ENCODE peak calls at places on chromosomes 4 and X, in four cellular contexts. One of them, this sample, is unnamed.

GRCh38 chr4:18051281-18051680 is 29.7 kb upstream of the LCORL start:
- DNase-seq in progenitor cell of endocrine pancreas: no peak
- DNase-seq in WTC11: no peak
- DNase-seq in H9: no peak
- DNase-seq in this sample: no peak

GRCh38 chr4:139745111-139745639 is 79.6 kb downstream of the MGST2 start:
- DNase-seq in progenitor cell of endocrine pancreas: no peak
- DNase-seq in WTC11: no peak
- DNase-seq in H9: no peak
- DNase-seq in this sample: no peak

GRCh38 chr4:99540287-99540939 is 23.4 kb downstream of the TRMT10A start:
- DNase-seq in progenitor cell of endocrine pancreas: no peak
- DNase-seq in WTC11: no peak
- DNase-seq in H9: no peak
- DNase-seq in this sample: no peak

GRCh38 chr4:57612279-57612678 is 502.1 kb upstream of the IGFBP7 start:
- DNase-seq in progenitor cell of endocrine pancreas: no peak
- DNase-seq in WTC11: no peak
- DNase-seq in H9: no peak
- DNase-seq in this sample: no peak

GRCh38 chr4:176036585-176037205 is 28.9 kb upstream of the WDR17 start:
- DNase-seq in progenitor cell of endocrine pancreas: no peak
- DNase-seq in WTC11: no peak
- DNase-seq in H9: no peak
- DNase-seq in this sample: no peak

GRCh38 chr4:15778191-15778741 is at the start of gene CD38:
- DNase-seq in progenitor cell of endocrine pancreas: no peak
- DNase-seq in WTC11: peak; percentile 35
- DNase-seq in H9: peak; percentile 60
- DNase-seq in this sample: no peak

GRCh38 chrX:19624754-19625153 is 109.4 kb upstream of the MAP3K15 start:
- DNase-seq in progenitor cell of endocrine pancreas: no peak
- DNase-seq in WTC11: no peak
- DNase-seq in H9: no peak
- DNase-seq in this sample: no peak

GRCh38 chrX:2693123-2693438 is 2.0 kb downstream of the CD99 start:
- DNase-seq in progenitor cell of endocrine pancreas: no peak
- DNase-seq in WTC11: no peak
- DNase-seq in H9: no peak
- DNase-seq in this sample: no peak

GRCh38 chr4:3331511-3332394 is 38.9 kb downstream of the RGS12 start:
- DNase-seq in progenitor cell of endocrine pancreas: no peak
- DNase-seq in WTC11: no peak
- DNase-seq in H9: no peak
- DNase-seq in this sample: peak; percentile 50

GRCh38 chrX:96837808-96838207 is 45.9 kb upstream of the RPA4 start:
- DNase-seq in progenitor cell of endocrine pancreas: no peak
- DNase-seq in WTC11: no peak
- DNase-seq in H9: no peak
- DNase-seq in this sample: no peak

GRCh38 chr4:8229341-8229975 is 30.4 kb downstream of the SH3TC1 start:
- DNase-seq in progenitor cell of endocrine pancreas: no peak
- DNase-seq in WTC11: no peak
- DNase-seq in H9: no peak
- DNase-seq in this sample: no peak

GRCh38 chr4:138310498-138310897 is 68.3 kb upstream of the SLC7A11 start:
- DNase-seq in progenitor cell of endocrine pancreas: no peak
- DNase-seq in WTC11: no peak
- DNase-seq in H9: no peak
- DNase-seq in this sample: no peak

GRCh38 chr4:142366821-142367220 is 479.3 kb downstream of the INPP4B start:
- DNase-seq in progenitor cell of endocrine pancreas: no peak
- DNase-seq in WTC11: no peak
- DNase-seq in H9: no peak
- DNase-seq in this sample: no peak

GRCh38 chr4:121096629-121097028 is 24.3 kb upstream of the NDNF start:
- DNase-seq in progenitor cell of endocrine pancreas: no peak
- DNase-seq in WTC11: no peak
- DNase-seq in H9: no peak
- DNase-seq in this sample: no peak

GRCh38 chr4:3283916-3284315 is 8.9 kb upstream of the RGS12 start:
- DNase-seq in progenitor cell of endocrine pancreas: no peak
- DNase-seq in WTC11: peak; percentile 9
- DNase-seq in H9: peak; percentile 33
- DNase-seq in this sample: no peak

GRCh38 chrX:42973321-42973720 is 195.4 kb upstream of the PPP1R2C start:
- DNase-seq in progenitor cell of endocrine pancreas: no peak
- DNase-seq in WTC11: no peak
- DNase-seq in H9: no peak
- DNase-seq in this sample: no peak

GRCh38 chrX:17590892-17591740 is 146.2 kb upstream of the SCML1 start:
- DNase-seq in progenitor cell of endocrine pancreas: peak; percentile 51
- DNase-seq in WTC11: peak; percentile 57
- DNase-seq in H9: peak; percentile 64
- DNase-seq in this sample: peak; percentile 72

GRCh38 chr4:26206339-26206738 is 114.5 kb upstream of the RBPJ start:
- DNase-seq in progenitor cell of endocrine pancreas: no peak
- DNase-seq in WTC11: no peak
- DNase-seq in H9: no peak
- DNase-seq in this sample: no peak

GRCh38 chr4:135185256-135185655 is 983.7 kb upstream of the PABPC4L start:
- DNase-seq in progenitor cell of endocrine pancreas: no peak
- DNase-seq in WTC11: peak; percentile 54
- DNase-seq in H9: peak; percentile 78
- DNase-seq in this sample: no peak

GRCh38 chr4:87882861-87883260 is 50.1 kb downstream of the MEPE start:
- DNase-seq in progenitor cell of endocrine pancreas: no peak
- DNase-seq in WTC11: no peak
- DNase-seq in H9: no peak
- DNase-seq in this sample: no peak

GRCh38 chr4:53987761-53988171 is 76.6 kb downstream of the CHIC2 start:
- DNase-seq in progenitor cell of endocrine pancreas: no peak
- DNase-seq in WTC11: no peak
- DNase-seq in H9: no peak
- DNase-seq in this sample: no peak

GRCh38 chr4:129326810-129327209 is 230.9 kb downstream of the C4orf33 start:
- DNase-seq in progenitor cell of endocrine pancreas: no peak
- DNase-seq in WTC11: no peak
- DNase-seq in H9: no peak
- DNase-seq in this sample: no peak

GRCh38 chrX:39905475-39905889 is 192.3 kb downstream of the BCOR start:
- DNase-seq in progenitor cell of endocrine pancreas: no peak
- DNase-seq in WTC11: no peak
- DNase-seq in H9: no peak
- DNase-seq in this sample: no peak

DNA sequence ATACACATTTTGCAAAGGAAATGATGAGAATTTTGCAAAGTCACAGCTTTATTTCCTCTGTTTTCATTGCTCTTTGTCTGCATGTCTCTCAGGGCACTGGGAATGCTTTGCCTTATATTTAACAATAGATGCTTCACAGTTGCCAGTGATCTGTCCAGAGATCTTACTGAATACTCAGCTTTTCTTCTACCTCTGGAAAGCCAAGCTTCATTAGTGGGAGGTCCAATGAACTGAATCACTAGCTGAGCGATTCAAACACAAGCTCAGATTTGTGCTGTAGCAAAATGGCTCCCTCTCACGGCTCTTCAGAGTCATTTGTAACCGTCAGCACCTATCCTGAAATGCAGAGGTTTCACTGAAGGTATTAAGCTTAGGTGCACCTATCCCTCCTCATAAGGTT is 138.9 kb downstream of the DCLK2 start:
- DNase-seq in progenitor cell of endocrine pancreas: no peak
- DNase-seq in WTC11: no peak
- DNase-seq in H9: no peak
- DNase-seq in this sample: no peak
- TF ChIP-seq CTCF in progenitor cell of endocrine pancreas: no peak
- TF ChIP-seq CTCF in WTC11: no peak
- TF ChIP-seq CTCF in H9: peak; percentile 39
- TF ChIP-seq CTCF in this sample: peak; percentile 58

DNA sequence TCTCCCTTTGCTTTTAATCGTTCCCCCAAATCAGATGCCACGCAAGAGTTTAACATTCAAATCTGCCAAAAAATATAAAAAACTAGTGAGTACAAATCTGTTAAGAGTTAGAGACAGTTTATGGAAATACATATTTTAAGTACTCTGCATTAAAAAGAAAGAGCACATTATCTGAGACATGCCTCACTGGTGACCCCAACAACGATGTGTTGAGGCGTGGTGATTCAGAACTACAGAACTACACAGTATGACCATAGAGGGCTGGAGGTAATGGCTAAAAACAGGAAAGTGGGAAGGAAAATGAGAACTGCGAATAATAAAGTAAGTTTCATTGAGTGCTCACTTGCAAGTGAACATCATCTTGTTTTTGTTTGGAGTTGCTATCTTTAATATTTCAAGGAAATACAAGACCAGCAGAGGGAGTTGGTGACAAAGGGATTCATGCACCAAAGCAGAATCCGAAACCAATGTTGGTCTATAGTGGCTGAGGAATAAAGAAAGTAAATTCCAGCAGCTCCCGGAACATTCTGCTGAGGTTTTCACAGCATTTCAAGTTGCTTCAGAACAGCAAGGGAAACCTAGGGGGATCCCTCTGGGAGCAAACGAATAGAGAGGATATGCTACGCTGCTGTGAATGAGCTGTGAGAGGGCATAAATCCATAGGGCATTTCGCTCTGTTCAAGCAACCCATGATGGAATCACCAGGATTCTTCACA is 92.2 kb downstream of the DCHS2 start:
- DNase-seq in progenitor cell of endocrine pancreas: no peak
- DNase-seq in WTC11: no peak
- DNase-seq in H9: no peak
- DNase-seq in this sample: no peak
- TF ChIP-seq CTCF in progenitor cell of endocrine pancreas: peak; percentile 40
- TF ChIP-seq CTCF in WTC11: no peak
- TF ChIP-seq CTCF in H9: peak; percentile 51
- TF ChIP-seq CTCF in this sample: peak; percentile 52

GRCh38 chr4:126411047-126411446 is 1096.3 kb downstream of the FAT4 start:
- DNase-seq in progenitor cell of endocrine pancreas: no peak
- DNase-seq in WTC11: no peak
- DNase-seq in H9: no peak
- DNase-seq in this sample: no peak

GRCh38 chr4:126404549-126404948 is 1089.8 kb downstream of the FAT4 start:
- DNase-seq in progenitor cell of endocrine pancreas: no peak
- DNase-seq in WTC11: no peak
- DNase-seq in H9: no peak
- DNase-seq in this sample: peak; percentile 40

DNA sequence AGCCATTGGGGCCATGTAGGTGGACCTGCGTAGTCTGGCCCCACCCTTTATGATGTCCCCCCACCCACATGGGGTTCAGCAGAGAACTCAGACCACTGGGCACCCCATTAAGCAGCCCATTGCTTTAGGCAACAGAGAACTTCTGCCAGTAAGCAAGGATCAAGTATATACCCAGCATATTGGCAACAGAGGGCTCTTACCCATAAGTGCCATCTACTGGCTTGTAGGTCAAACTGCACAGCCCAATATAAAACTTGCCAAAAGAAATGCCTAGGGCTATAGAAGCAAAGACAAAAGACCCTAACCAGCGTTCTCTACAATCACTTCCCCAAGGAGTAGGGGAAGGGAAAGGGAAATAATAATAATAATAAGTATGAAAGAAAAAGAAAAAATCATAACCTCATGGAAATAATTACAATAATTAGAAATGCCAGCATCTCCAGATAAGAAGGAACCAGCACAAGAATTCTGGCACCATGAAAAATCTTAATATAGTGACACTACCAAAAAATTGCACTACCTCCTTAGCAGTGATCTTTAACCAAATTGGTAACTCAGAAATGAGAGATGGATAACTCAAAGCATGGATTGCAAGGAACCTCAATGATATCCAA is 1090.7 kb downstream of the FAT4 start:
- DNase-seq in progenitor cell of endocrine pancreas: no peak
- DNase-seq in WTC11: no peak
- DNase-seq in H9: peak; percentile 32
- DNase-seq in this sample: no peak
- TF ChIP-seq CTCF in progenitor cell of endocrine pancreas: peak; percentile 55
- TF ChIP-seq CTCF in WTC11: peak; percentile 23
- TF ChIP-seq CTCF in H9: peak; percentile 77
- TF ChIP-seq CTCF in this sample: peak; percentile 64

DNA sequence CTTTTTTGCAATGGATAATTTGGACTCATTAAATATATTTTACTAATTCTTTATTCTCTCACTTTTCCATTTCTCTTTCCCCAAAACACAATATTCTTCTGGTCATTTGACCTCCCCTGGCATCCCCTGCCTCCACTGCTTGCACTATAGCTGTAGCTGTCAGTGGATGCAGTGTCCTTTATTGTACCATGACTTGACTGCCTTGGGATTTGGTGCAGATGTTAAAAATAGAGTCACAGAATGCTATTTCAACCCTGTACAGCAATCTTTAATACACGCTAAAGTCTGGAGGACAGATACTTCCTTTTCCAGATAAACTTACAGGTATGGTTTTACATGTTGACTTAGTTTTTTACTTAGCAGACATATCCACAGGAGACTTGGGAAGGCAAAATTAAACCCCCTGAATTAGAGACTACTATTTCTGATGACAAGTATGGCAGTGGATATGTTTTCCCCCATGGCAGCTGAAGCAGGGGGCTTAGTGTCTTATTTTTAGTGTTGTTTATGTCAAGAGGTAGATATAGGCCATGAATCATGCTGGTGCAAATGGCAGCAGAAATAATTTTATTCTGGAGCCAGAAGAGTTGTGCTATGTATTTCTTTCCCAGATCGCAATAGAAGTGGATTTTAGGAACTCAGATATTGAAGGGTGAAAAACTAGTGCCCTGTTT is 461.4 kb downstream of the NAF1 start:
- DNase-seq in progenitor cell of endocrine pancreas: no peak
- DNase-seq in WTC11: no peak
- DNase-seq in H9: no peak
- DNase-seq in this sample: no peak
- TF ChIP-seq CTCF in progenitor cell of endocrine pancreas: no peak
- TF ChIP-seq CTCF in WTC11: no peak
- TF ChIP-seq CTCF in H9: no peak
- TF ChIP-seq CTCF in this sample: no peak

This sample was measured in type B pancreatic cell.